ENCODE peak calls at places on chromosomes 6 and 20, in seven cellular contexts. H, L, Q, W, S, E and X are unnamed samples.

GRCh38 chr6:4210619-4211419 is 75.4 kb upstream of the ECI2 start:
- DNase-seq in H (peak; percentile 86), L (peak; percentile 41), Q (peak; percentile 58), W (peak; percentile 78), S (peak; percentile 61), E (peak; percentile 48), X (peak; percentile 23)

GRCh38 chr6:159730277-159730676 is 3.0 kb downstream of the WTAP start:
- DNase-seq in H (no peak), L (no peak), Q (no peak), W (no peak), S (no peak), E (no peak), X (no peak)

GRCh38 chr6:108627692-108628565 is 67.2 kb downstream of the FOXO3 start:
- DNase-seq in H (no peak), L (no peak), Q (no peak), W (no peak), S (no peak), E (no peak), X (no peak)

GRCh38 chr6:5314191-5314865 is 53.0 kb downstream of the FARS2 start:
- DNase-seq in H (no peak), L (no peak), Q (no peak), W (no peak), S (no peak), E (no peak), X (no peak)

GRCh38 chr20:47113362-47114118 is 218.9 kb downstream of the EYA2 start:
- DNase-seq in H (no peak), L (no peak), Q (no peak), W (no peak), S (no peak), E (no peak), X (no peak)

GRCh38 chr6:33903579-33903978 is 99.8 kb upstream of the MLN start:
- DNase-seq in H (no peak), L (no peak), Q (no peak), W (no peak), S (no peak), E (no peak), X (no peak)

GRCh38 chr6:3571206-3571815 is 114.5 kb upstream of the SLC22A23 start:
- DNase-seq in H (no peak), L (no peak), Q (no peak), W (no peak), S (no peak), E (no peak), X (no peak)

GRCh38 chr20:36778831-36779655 is 5.5 kb upstream of the DSN1 start:
- DNase-seq in H (no peak), L (no peak), Q (no peak), W (no peak), S (no peak), E (no peak), X (no peak)

GRCh38 chr20:60062431-60063336 is 104.5 kb downstream of the CDH26 start:
- DNase-seq in H (no peak), L (no peak), Q (no peak), W (no peak), S (no peak), E (peak; percentile 65), X (no peak)

GRCh38 chr6:118881440-118882313 is 12.3 kb upstream of the ASF1A start:
- DNase-seq in H (peak; percentile 50), L (no peak), Q (no peak), W (peak; percentile 9), S (no peak), E (no peak), X (no peak)

GRCh38 chr6:56483929-56484328 is 158.8 kb downstream of the DST start:
- DNase-seq in H (no peak), L (no peak), Q (no peak), W (no peak), S (no peak), E (no peak), X (no peak)

GRCh38 chr6:21305827-21306469 is 287.6 kb upstream of the SOX4 start:
- DNase-seq in H (no peak), L (no peak), Q (no peak), W (no peak), S (peak; percentile 27), E (peak; percentile 15), X (peak; percentile 45)

GRCh38 chr6:162817196-162817595 is 89.4 kb downstream of the PACRG start:
- DNase-seq in H (no peak), L (no peak), Q (no peak), W (no peak), S (no peak), E (no peak), X (no peak)

GRCh38 chr6:106156863-106157262 is 70.7 kb downstream of the PRDM1 start:
- DNase-seq in H (no peak), L (no peak), Q (no peak), W (no peak), S (no peak), E (no peak), X (no peak)

GRCh38 chr6:148831064-148831463 is 84.2 kb downstream of the UST start:
- DNase-seq in H (no peak), L (no peak), Q (no peak), W (no peak), S (no peak), E (no peak), X (no peak)

GRCh38 chr6:108564178-108564577 is 3.5 kb downstream of the FOXO3 start:
- DNase-seq in H (no peak), L (no peak), Q (no peak), W (no peak), S (no peak), E (peak; percentile 87), X (no peak)

GRCh38 chr20:25692499-25692898 is 4.2 kb downstream of the ZNF337 start:
- DNase-seq in H (peak; percentile 24), L (no peak), Q (no peak), W (no peak), S (no peak), E (no peak), X (no peak)

GRCh38 chr6:118932421-118932820 is 2.5 kb downstream of the MCM9 start:
- DNase-seq in H (no peak), L (no peak), Q (no peak), W (no peak), S (no peak), E (no peak), X (no peak)

GRCh38 chr20:52103469-52103910 is 88.1 kb downstream of the ZFP64 start:
- DNase-seq in H (peak; percentile 82), L (no peak), Q (no peak), W (peak; percentile 51), S (no peak), E (peak; percentile 45), X (no peak)

GRCh38 chr6:12422848-12423247 is 132.7 kb downstream of the EDN1 start:
- DNase-seq in H (no peak), L (no peak), Q (no peak), W (no peak), S (no peak), E (no peak), X (no peak)

GRCh38 chr20:19851863-19852262 is 93.8 kb downstream of the RIN2 start:
- DNase-seq in H (no peak), L (no peak), Q (no peak), W (no peak), S (no peak), E (no peak), X (no peak)

GRCh38 chr20:57470212-57470522 is 54.8 kb downstream of the CTCFL start:
- DNase-seq in H (no peak), L (no peak), Q (no peak), W (no peak), S (no peak), E (no peak), X (no peak)

GRCh38 chr6:20116792-20117191 is 95.5 kb downstream of the MBOAT1 start:
- DNase-seq in H (no peak), L (no peak), Q (no peak), W (no peak), S (no peak), E (no peak), X (no peak)

GRCh38 chr6:48658910-48659309 is 547.9 kb upstream of the PTCHD4 start:
- DNase-seq in H (no peak), L (no peak), Q (no peak), W (no peak), S (no peak), E (no peak), X (no peak)

GRCh38 chr20:63215101-63216040 is 560 bp downstream of the YTHDF1 start:
- DNase-seq in H (peak; percentile 78), L (peak; percentile 19), Q (peak; percentile 35), W (peak; percentile 77), S (peak; percentile 89), E (peak; percentile 17), X (peak; percentile 96)

GRCh38 chr20:37534401-37535157 is 6.9 kb upstream of the BLCAP start:
- DNase-seq in H (peak; percentile 88), L (no peak), Q (peak; percentile 73), W (peak; percentile 52), S (peak; percentile 87), E (peak; percentile 59), X (peak; percentile 61)

GRCh38 chr6:87820343-87820984 is 118.4 kb upstream of the AKIRIN2 start:
- DNase-seq in H (no peak), L (no peak), Q (no peak), W (no peak), S (peak; percentile 18), E (no peak), X (no peak)

GRCh38 chr20:42530855-42531674 is 658.6 kb downstream of the PTPRT start:
- DNase-seq in H (peak; percentile 13), L (no peak), Q (peak; percentile 11), W (peak; percentile 60), S (peak; percentile 53), E (no peak), X (peak; percentile 16)

GRCh38 chr6:99841297-99841696 is 152.7 kb downstream of the MCHR2 start:
- DNase-seq in H (no peak), L (no peak), Q (no peak), W (no peak), S (no peak), E (no peak), X (no peak)

GRCh38 chr20:35305682-35306556 is 13.7 kb upstream of the FAM83C start:
- DNase-seq in H (no peak), L (no peak), Q (no peak), W (no peak), S (peak; percentile 84), E (peak; percentile 100), X (no peak)

GRCh38 chr20:37737806-37738442 is 44.1 kb downstream of the CTNNBL1 start:
- DNase-seq in H (no peak), L (no peak), Q (no peak), W (no peak), S (no peak), E (no peak), X (no peak)

GRCh38 chr20:34458631-34459030 is 57.6 kb upstream of the DYNLRB1 start:
- DNase-seq in H (no peak), L (no peak), Q (no peak), W (no peak), S (no peak), E (no peak), X (no peak)

GRCh38 chr6:142321451-142321850 is 19.6 kb downstream of the ADGRG6 start:
- DNase-seq in H (no peak), L (no peak), Q (no peak), W (no peak), S (no peak), E (no peak), X (no peak)

GRCh38 chr6:155795173-155795796 is 339.6 kb upstream of the NOX3 start:
- DNase-seq in H (no peak), L (no peak), Q (no peak), W (no peak), S (no peak), E (peak; percentile 17), X (no peak)